ENCODE peak calls at places on chromosomes 5 and 9, in six cellular contexts. F is neural crest cell; G is pancreas; L is heart left ventricle; D is stimulated activated CD4-positive, alpha-beta T cell treated with anti-CD3 and anti-CD28 coated beads, Interleukin-15, amount 100 ng/mL, for 1 hour; K is ELR. S is an unnamed sample.

GRCh38 chr5:55223988-55224240 is 3.2 kb downstream of the MCIDAS start:
- DNase-seq in G (no peak), K (no peak), F (no peak), D (no peak), L (no peak), S (no peak)

GRCh38 chr5:92890841-92891244 is 690.2 kb downstream of the NR2F1-AS1 start:
- DNase-seq in L (no peak), F (no peak), K (peak), G (no peak), D (no peak), S (no peak)

GRCh38 chr9:33350310-33350709 is 52.1 kb downstream of the AQP7 start:
- DNase-seq in D (no peak), G (no peak), F (no peak), K (peak), L (no peak), S (no peak)

GRCh38 chr5:105274079-105274478 is 1711.5 kb upstream of the NUDT12 start:
- DNase-seq in G (no peak), F (no peak), D (no peak), K (peak), L (no peak), S (no peak)

GRCh38 chr5:17426104-17426739 is 71.8 kb upstream of the TAF11L2 start:
- DNase-seq in L (no peak), F (no peak), K (no peak), G (no peak), D (no peak), S (no peak)

GRCh38 chr5:176744584-176744965 is 65.8 kb upstream of the UNC5A start:
- DNase-seq in F (no peak), L (no peak), G (no peak), K (peak), D (no peak), S (no peak)

GRCh38 chr9:75964431-75964830 is 74.0 kb downstream of the PCSK5 start:
- DNase-seq in G (no peak), K (no peak), L (no peak), F (no peak), D (no peak), S (no peak)

GRCh38 chr5:96572864-96573512 is 89.2 kb upstream of the CAST start:
- DNase-seq in G (no peak), D (no peak), L (no peak), F (no peak), K (peak), S (no peak)

GRCh38 chr9:22682536-22683392 is 236.1 kb downstream of the DMRTA1 start:
- DNase-seq in D (no peak), G (no peak), K (peak), F (no peak), L (no peak), S (no peak)

GRCh38 chr5:72951850-72952468 is 3.9 kb upstream of the FCHO2 start:
- DNase-seq in F (no peak), D (no peak), K (peak), G (no peak), L (no peak), S (no peak)

GRCh38 chr5:132268698-132269551 is 11.4 kb downstream of the PDLIM4 start:
- DNase-seq in K (peak), L (no peak), F (no peak), G (no peak), D (no peak), S (no peak)

GRCh38 chr9:105500108-105500766 is 52.4 kb downstream of the FSD1L start:
- DNase-seq in F (no peak), G (no peak), K (no peak), L (no peak), D (no peak), S (no peak)

GRCh38 chr9:97548819-97549540 is 47.5 kb downstream of the TMOD1 start:
- DNase-seq in K (no peak), F (no peak), G (no peak), D (no peak), L (no peak), S (no peak)

GRCh38 chr5:96662725-96663513 is 743 bp downstream of the CAST start:
- DNase-seq in K (peak), D (peak), G (peak), F (peak), L (peak), S (peak)

GRCh38 chr5:123776761-123777160 is 264.8 kb downstream of the CSNK1G3 start:
- DNase-seq in G (no peak), L (no peak), D (no peak), F (no peak), K (peak), S (no peak)

GRCh38 chr9:131076347-131077195 is 19.8 kb upstream of the AIF1L start:
- DNase-seq in L (no peak), D (no peak), K (no peak), F (no peak), G (no peak), S (no peak)

GRCh38 chr5:10333154-10334006 is 20.1 kb upstream of the MARCHF6 start:
- DNase-seq in D (no peak), K (peak), F (peak), G (peak), L (peak), S (peak)

GRCh38 chr5:152246401-152246800 is 158.7 kb downstream of the NMUR2 start:
- DNase-seq in D (no peak), L (no peak), F (peak), K (peak), G (no peak), S (peak)

GRCh38 chr9:136759001-136759400 is 958 bp upstream of the LCN8 start:
- DNase-seq in D (no peak), L (no peak), G (no peak), K (no peak), F (no peak), S (no peak)

GRCh38 chr5:167271061-167271460 is 1020.4 kb upstream of the WWC1 start:
- DNase-seq in D (no peak), K (no peak), G (no peak), F (no peak), L (no peak), S (no peak)

GRCh38 chr9:33858346-33858869 is 41.4 kb downstream of the UBE2R2 start:
- DNase-seq in G (no peak), F (no peak), K (peak), D (no peak), L (no peak), S (no peak)